ENCODE peak calls at places on chromosomes 11 and 22, in eight cellular contexts. M is NCI-H1417; Y is mesendoderm; C is stimulated activated CD4-positive, alpha-beta T cell treated with anti-CD3 and anti-CD28 coated beads, Interleukin-4, amount 100 ng/mL, for 48 hours; B is NCI-H1105 treated with DMSO at 0.1 percent for 48 hours; S is NCI-H1436 treated with DMSO at 0.1 percent for 48 hours; F is stimulated activated CD8-positive, alpha-beta memory T cell treated with anti-CD3 and anti-CD28 coated beads, Interleukin-7, amount 100 ng/mL, for 48 hours; X is Daoy. N is an unnamed sample.

GRCh38 chr11:819943-820649 is 1.4 kb downstream of the PNPLA2 start:
- DNase-seq in S (no peak), C (peak), F (peak), X (peak), Y (peak), M (peak), B (peak), N (peak)

GRCh38 chr11:61061081-61061826 is 41.0 kb upstream of the CD5 start:
- DNase-seq in S (no peak), C (peak), F (peak), B (no peak), Y (no peak), X (peak), M (no peak), N (no peak)

GRCh38 chr11:110317516-110317932 is 21.1 kb upstream of the RDX start:
- DNase-seq in F (no peak), S (peak), C (no peak), M (peak), Y (peak), X (no peak), B (peak), N (no peak)

GRCh38 chr11:106133529-106133928 is 56.1 kb downstream of the AASDHPPT start:
- DNase-seq in X (no peak), F (no peak), S (no peak), Y (peak), B (no peak), M (peak), C (no peak), N (no peak)

GRCh38 chr22:19884161-19884953 is 29.7 kb upstream of the GNB1L start:
- DNase-seq in X (no peak), M (no peak), C (no peak), S (no peak), Y (no peak), F (no peak), B (no peak), N (peak)

GRCh38 chr11:32916994-32917393 is 24.4 kb downstream of the QSER1 start:
- DNase-seq in S (no peak), B (no peak), M (no peak), C (no peak), X (no peak), Y (no peak), F (no peak), N (no peak)

GRCh38 chr11:59040607-59041006 is 45.5 kb upstream of the GLYATL1B start:
- DNase-seq in Y (no peak), S (no peak), B (no peak), X (no peak), F (no peak), C (no peak), M (peak), N (no peak)

GRCh38 chr22:44926124-44926475 is 83.7 kb downstream of the PHF21B start:
- DNase-seq in Y (no peak), M (no peak), X (no peak), C (no peak), S (no peak), B (no peak), F (no peak), N (peak)

GRCh38 chr11:68142028-68142412 is 20.8 kb upstream of the CHKA start:
- DNase-seq in C (peak), B (no peak), S (no peak), Y (no peak), M (no peak), F (peak), X (peak), N (no peak)

GRCh38 chr11:45934580-45935318 is 12.3 kb downstream of the LARGE2 start:
- DNase-seq in C (no peak), M (no peak), S (no peak), B (no peak), Y (no peak), F (no peak), X (no peak), N (peak)